ENCODE peak calls at places on chromosomes 1 and 21, in four cellular contexts. F is activated CD8-positive, alpha-beta T cell treated with anti-CD3 and anti-CD28 coated beads for 36 hours; G is neuronal stem cell; P is NCI-H1436 treated with DMSO at 0.1 percent for 48 hours. O is an unnamed sample.

GRCh38 chr1:228004331-228004871 is 2.4 kb upstream of the WNT3A start:
- DNase-seq in F (peak), P (no peak), G (no peak), O (peak)

GRCh38 chr1:160619742-160620277 is 27.0 kb downstream of the SLAMF1 start:
- DNase-seq in G (no peak), P (no peak), F (no peak), O (no peak)

GRCh38 chr1:81600363-81600762 is 200.4 kb upstream of the ADGRL2 start:
- DNase-seq in G (no peak), P (no peak), F (no peak), O (no peak)

GRCh38 chr1:220003585-220004299 is 42.6 kb downstream of the EPRS1 start:
- DNase-seq in G (no peak), F (no peak), P (no peak), O (no peak)

GRCh38 chr21:15275615-15276228 is 210.9 kb upstream of the NRIP1 start:
- DNase-seq in F (no peak), G (no peak), P (no peak), O (no peak)

GRCh38 chr1:175866776-175867175 is 123.4 kb upstream of the TNR start:
- DNase-seq in P (no peak), G (no peak), F (no peak), O (no peak)

GRCh38 chr1:212689758-212690540 is 9.7 kb downstream of the BATF3 start:
- DNase-seq in F (no peak), P (no peak), G (no peak), O (no peak)

GRCh38 chr1:98515744-98516143 is 145.8 kb upstream of the SNX7 start:
- DNase-seq in G (no peak), F (no peak), P (no peak), O (no peak)

GRCh38 chr1:228802386-228803221 is 67.3 kb downstream of the RHOU start:
- DNase-seq in F (no peak), G (no peak), P (no peak), O (no peak)

GRCh38 chr1:8170059-8170835 is 144.1 kb upstream of the ERRFI1 start:
- DNase-seq in G (no peak), F (no peak), P (no peak), O (no peak)

GRCh38 chr1:81799939-81800740 is 594 bp upstream of the ADGRL2 start:
- DNase-seq in F (no peak), G (peak), P (peak), O (peak)

GRCh38 chr1:47189844-47190562 is at the start of gene PDZK1IP1:
- DNase-seq in G (no peak), F (no peak), P (no peak), O (no peak)

GRCh38 chr21:17388226-17388625 is 124.6 kb upstream of the CXADR start:
- DNase-seq in G (no peak), F (no peak), P (no peak), O (no peak)

GRCh38 chr1:158675563-158675962 is 11.0 kb downstream of the SPTA1 start:
- DNase-seq in P (no peak), G (no peak), F (no peak), O (no peak)

GRCh38 chr1:27139980-27140379 is 14.9 kb downstream of the SLC9A1 start:
- DNase-seq in P (no peak), F (no peak), G (no peak), O (no peak)

GRCh38 chr1:52579415-52579814 is 22.8 kb upstream of the GPX7 start:
- DNase-seq in F (no peak), P (no peak), G (no peak), O (no peak)

GRCh38 chr1:164064501-164064900 is 494.5 kb upstream of the PBX1 start:
- DNase-seq in F (no peak), P (no peak), G (no peak), O (no peak)

GRCh38 chr1:205939690-205940330 is 3.4 kb downstream of the SLC26A9 start:
- DNase-seq in P (peak), F (peak), G (peak), O (no peak)

GRCh38 chr1:46547481-46548383 is 3.7 kb downstream of the KNCN start:
- DNase-seq in G (no peak), F (peak), P (no peak), O (peak)